ENCODE peak calls at places on chromosome 7, in nine cellular contexts. H, F, L, V, D, Y, G, I and M are unnamed samples.

GRCh38 chr7:17903337-17903736 is 37.0 kb downstream of the SNX13 start:
- DNase-seq in I (no peak), D (no peak), F (no peak), G (no peak), H (no peak), Y (no peak), L (no peak), V (no peak), M (no peak)

GRCh38 chr7:417625-417889 is 102.1 kb downstream of the PDGFA start:
- DNase-seq in Y (no peak), H (peak), I (no peak), D (peak), F (no peak), V (no peak), L (no peak), G (no peak), M (no peak)

GRCh38 chr7:94781236-94781635 is 125.3 kb upstream of the SGCE start:
- DNase-seq in D (no peak), G (no peak), I (no peak), H (no peak), V (no peak), Y (no peak), F (no peak), L (no peak), M (no peak)

GRCh38 chr7:94276797-94277196 is 117.9 kb upstream of the COL1A2 start:
- DNase-seq in D (no peak), F (no peak), Y (no peak), H (no peak), I (no peak), L (no peak), G (peak), V (no peak), M (no peak)

GRCh38 chr7:6392712-6393666 is 54.8 kb downstream of the DAGLB start:
- DNase-seq in Y (no peak), L (no peak), D (peak), I (no peak), G (peak), H (peak), F (peak), V (peak), M (no peak)

GRCh38 chr7:45709168-45710034 is 135.2 kb downstream of the ADCY1 start:
- DNase-seq in D (peak), F (peak), H (no peak), V (peak), Y (no peak), I (no peak), G (peak), L (no peak), M (no peak)

GRCh38 chr7:115267503-115267902 is 345.6 kb downstream of the MDFIC start:
- DNase-seq in I (no peak), Y (no peak), G (no peak), V (no peak), H (no peak), D (no peak), F (no peak), L (no peak), M (no peak)

GRCh38 chr7:362416-363096 is 72.6 kb downstream of the FOXL3 start:
- DNase-seq in F (no peak), L (peak), H (peak), I (no peak), G (no peak), Y (no peak), D (peak), V (no peak), M (no peak)

GRCh38 chr7:68888971-68889385 is 709.3 kb upstream of the AUTS2 start:
- DNase-seq in H (no peak), L (no peak), G (no peak), V (no peak), Y (no peak), D (no peak), I (no peak), F (no peak), M (no peak)

GRCh38 chr7:34875481-34875880 is 161.8 kb downstream of the DPY19L1 start:
- DNase-seq in Y (no peak), H (no peak), D (no peak), I (no peak), G (no peak), L (no peak), F (no peak), V (no peak), M (no peak)

GRCh38 chr7:128718967-128719642 is 20.1 kb upstream of the CALU start:
- DNase-seq in F (no peak), G (no peak), H (no peak), V (no peak), Y (no peak), L (no peak), I (no peak), D (no peak), M (no peak)

GRCh38 chr7:20005081-20005480 is 212.1 kb downstream of the MACC1 start:
- DNase-seq in L (no peak), D (no peak), H (no peak), F (no peak), I (no peak), V (no peak), G (no peak), Y (no peak), M (no peak)

GRCh38 chr7:156993925-156994235 is 16.6 kb downstream of the MNX1 start:
- DNase-seq in V (no peak), G (no peak), F (peak), H (no peak), D (no peak), Y (no peak), L (no peak), I (no peak), M (no peak)

GRCh38 chr7:91242097-91242846 is 22.0 kb upstream of the FZD1 start:
- DNase-seq in V (no peak), I (no peak), H (no peak), D (no peak), F (no peak), Y (no peak), G (no peak), L (no peak), M (peak)

GRCh38 chr7:18140943-18141342 is 113.3 kb upstream of the PRPS1L1 start:
- DNase-seq in V (no peak), I (no peak), D (no peak), L (no peak), G (no peak), H (no peak), Y (no peak), F (no peak), M (no peak)

GRCh38 chr7:77427996-77428603 is 12.0 kb upstream of the GSAP start:
- DNase-seq in L (no peak), I (no peak), Y (no peak), F (no peak), D (no peak), V (no peak), G (peak), H (peak), M (no peak)

GRCh38 chr7:2482725-2483451 is 6.7 kb upstream of the GRIFIN start:
- DNase-seq in L (no peak), F (no peak), D (no peak), H (no peak), V (no peak), G (no peak), Y (no peak), I (no peak), M (no peak)